ENCODE peak calls at places on chromosomes 3 and 15, in eight cellular contexts. P is CD14-positive monocyte; Y is CD4-positive, CD25-positive, alpha-beta regulatory T cell; K is HCT116; A is stimulated activated CD4-positive, alpha-beta T cell treated with anti-CD3 and anti-CD28 coated beads, Interleukin-15, amount 100 ng/mL, for 1 hour; T is anterior cingulate cortex; O is GM13976; H is fibroblast of lung. U is an unnamed sample.

GRCh38 chr15:30791239-30791638 is 112.5 kb upstream of the FAN1 start:
- DNase-seq in P (no peak), Y (no peak), K (no peak), A (no peak), T (no peak), O (no peak), H (no peak), U (no peak)

GRCh38 chr3:42572278-42572677 is 9.5 kb downstream of the SEC22C start:
- DNase-seq in P (no peak), Y (no peak), K (peak; percentile 41), A (no peak), T (no peak), O (peak; percentile 32), H (peak; percentile 39), U (peak; percentile 60)

GRCh38 chr3:40190056-40190455 is 119.5 kb upstream of the EIF1B start:
- DNase-seq in P (no peak), Y (no peak), K (no peak), A (no peak), T (no peak), O (no peak), H (no peak), U (no peak)

GRCh38 chr3:33732394-33732793 is 14.3 kb upstream of the CLASP2 start:
- DNase-seq in P (no peak), Y (peak; percentile 26), K (no peak), A (no peak), T (no peak), O (no peak), H (no peak), U (no peak)

GRCh38 chr3:142040941-142041575 is 108.3 kb downstream of the TFDP2 start:
- DNase-seq in P (no peak), Y (no peak), K (no peak), A (no peak), T (no peak), O (no peak), H (no peak), U (no peak)

GRCh38 chr3:172208586-172209332 is 169.4 kb downstream of the FNDC3B start:
- DNase-seq in P (no peak), Y (no peak), K (no peak), A (no peak), T (no peak), O (no peak), H (no peak), U (no peak)

GRCh38 chr3:178434206-178434805 is 101.9 kb upstream of the KCNMB2 start:
- DNase-seq in P (no peak), Y (no peak), K (no peak), A (no peak), T (no peak), O (no peak), H (peak; percentile 33), U (no peak)

GRCh38 chr3:15152166-15152565 is 53.2 kb upstream of the RBSN start:
- DNase-seq in P (no peak), Y (no peak), K (no peak), A (no peak), T (no peak), O (no peak), H (no peak), U (no peak)

GRCh38 chr3:120506828-120507774 is 56.3 kb upstream of the FSTL1 start:
- DNase-seq in P (no peak), Y (peak; percentile 19), K (peak; percentile 13), A (no peak), T (no peak), O (peak; percentile 10), H (peak; percentile 63), U (no peak)

GRCh38 chr3:129605593-129606521 is 619 bp downstream of the PLXND1 start:
- DNase-seq in P (no peak), Y (peak; percentile 58), K (no peak), A (no peak), T (peak; percentile 42), O (peak; percentile 65), H (peak; percentile 47), U (no peak)

GRCh38 chr3:56799251-56799882 is 2.4 kb downstream of the ARHGEF3 start:
- DNase-seq in P (no peak), Y (peak; percentile 91), K (peak; percentile 49), A (no peak), T (no peak), O (peak; percentile 48), H (peak; percentile 77), U (no peak)

GRCh38 chr3:151377768-151378385 is 6.7 kb downstream of the P2RY12 start:
- DNase-seq in P (no peak), Y (no peak), K (no peak), A (no peak), T (no peak), O (peak; percentile 12), H (no peak), U (no peak)

GRCh38 chr15:79582650-79583049 is 150.5 kb downstream of the MINAR1 start:
- DNase-seq in P (no peak), Y (no peak), K (no peak), A (no peak), T (no peak), O (no peak), H (no peak), U (no peak)

GRCh38 chr3:184566441-184567414 is 5.1 kb downstream of the EPHB3 start:
- DNase-seq in P (no peak), Y (peak; percentile 42), K (no peak), A (no peak), T (no peak), O (no peak), H (no peak), U (peak; percentile 86)

GRCh38 chr3:190017575-190018288 is 103.0 kb downstream of the P3H2 start:
- DNase-seq in P (no peak), Y (no peak), K (peak; percentile 31), A (no peak), T (no peak), O (no peak), H (peak; percentile 88), U (peak; percentile 70)

GRCh38 chr3:159929181-159929893 is 59.3 kb upstream of the IL12A start:
- DNase-seq in P (peak; percentile 82), Y (no peak), K (no peak), A (no peak), T (no peak), O (peak; percentile 37), H (peak; percentile 85), U (peak; percentile 56)

GRCh38 chr15:65916041-65916663 is 46.9 kb downstream of the RAB11A start:
- DNase-seq in P (no peak), Y (no peak), K (no peak), A (no peak), T (no peak), O (no peak), H (no peak), U (no peak)

GRCh38 chr3:150184426-150185071 is 213.9 kb upstream of the PFN2 start:
- DNase-seq in P (no peak), Y (no peak), K (no peak), A (no peak), T (no peak), O (no peak), H (peak; percentile 56), U (no peak)

GRCh38 chr15:77037475-77038209 is 33.3 kb downstream of the TSPAN3 start:
- DNase-seq in P (no peak), Y (no peak), K (no peak), A (no peak), T (no peak), O (peak; percentile 26), H (no peak), U (no peak)

GRCh38 chr3:126798521-126798920 is 94.5 kb downstream of the CHCHD6 start:
- DNase-seq in P (no peak), Y (no peak), K (no peak), A (no peak), T (no peak), O (no peak), H (no peak), U (no peak)

GRCh38 chr3:54857343-54857742 is 70.5 kb downstream of the LRTM1 start:
- DNase-seq in P (no peak), Y (no peak), K (no peak), A (no peak), T (no peak), O (no peak), H (no peak), U (no peak)

GRCh38 chr3:188052229-188052965 is 101.6 kb upstream of the LPP start:
- DNase-seq in P (no peak), Y (no peak), K (no peak), A (no peak), T (peak; percentile 89), O (no peak), H (peak; percentile 62), U (peak; percentile 75)

GRCh38 chr15:57769266-57769665 is 62.8 kb downstream of the POLR2M start:
- DNase-seq in P (no peak), Y (no peak), K (no peak), A (no peak), T (no peak), O (no peak), H (peak; percentile 32), U (no peak)

GRCh38 chr15:74422723-74423442 is 10.9 kb downstream of the SEMA7A start:
- DNase-seq in P (no peak), Y (no peak), K (no peak), A (no peak), T (no peak), O (no peak), H (peak; percentile 61), U (no peak)

GRCh38 chr15:75149911-75150709 is 51.6 kb upstream of the C15orf39 start:
- DNase-seq in P (no peak), Y (peak; percentile 28), K (peak; percentile 22), A (no peak), T (no peak), O (no peak), H (peak; percentile 52), U (no peak)

GRCh38 chr15:51053571-51053970 is 41.1 kb downstream of the TNFAIP8L3 start:
- DNase-seq in P (no peak), Y (no peak), K (no peak), A (no peak), T (no peak), O (no peak), H (peak; percentile 30), U (no peak)

GRCh38 chr3:24264748-24265158 is 229.9 kb downstream of the THRB start:
- DNase-seq in P (no peak), Y (peak; percentile 37), K (peak; percentile 47), A (no peak), T (no peak), O (peak; percentile 54), H (peak; percentile 64), U (no peak)

GRCh38 chr3:127790580-127791183 is 31.6 kb downstream of the MGLL start:
- DNase-seq in P (peak; percentile 20), Y (no peak), K (no peak), A (no peak), T (no peak), O (no peak), H (no peak), U (no peak)

GRCh38 chr15:89500397-89501270 is 4.3 kb upstream of the RHCG start:
- DNase-seq in P (no peak), Y (peak; percentile 17), K (no peak), A (no peak), T (no peak), O (no peak), H (no peak), U (no peak)